ENCODE peak calls at places on chromosome 21, in four cellular contexts. A is cardiac muscle cell, L is left lung, M is pancreas. O is an unnamed sample.
A peak's percentile ranks its signal among the peaks of the same experiment; 100 is the strongest.

GRCh38 chr21:30629173-30629572 is 5.8 kb upstream of the KRTAP20-2 start:
- DNase-seq in A (no peak), L (no peak), M (no peak), O (no peak)

GRCh38 chr21:28798798-28799197 is 193.9 kb downstream of the LTN1 start:
- DNase-seq in A (no peak), L (no peak), M (no peak), O (no peak)

GRCh38 chr21:44982558-44983244 is 42.9 kb downstream of the SLX9 start:
- DNase-seq in A (no peak), L (peak; percentile 77), M (peak; percentile 49), O (no peak)

GRCh38 chr21:19999369-20000272 is 998.6 kb upstream of the NCAM2 start:
- DNase-seq in A (no peak), L (peak; percentile 66), M (no peak), O (no peak)

GRCh38 chr21:31339736-31340135 is 4.3 kb downstream of the TIAM1 start:
- DNase-seq in A (no peak), L (no peak), M (no peak), O (no peak)

GRCh38 chr21:16320110-16320509 is 590.3 kb downstream of the USP25 start:
- DNase-seq in A (no peak), L (no peak), M (no peak), O (no peak)

GRCh38 chr21:46268371-46268770 is 17.0 kb downstream of the MCM3AP start:
- DNase-seq in A (no peak), L (no peak), M (no peak), O (no peak)

GRCh38 chr21:44831227-44831626 is 13.4 kb upstream of the SUMO3 start:
- DNase-seq in A (no peak), L (no peak), M (peak; percentile 25), O (no peak)

GRCh38 chr21:45769239-45769758 is 125.8 kb downstream of the PCBP3 start:
- DNase-seq in A (no peak), L (no peak), M (no peak), O (no peak)

GRCh38 chr21:29190920-29191319 is 60.5 kb downstream of the MAP3K7CL start:
- DNase-seq in A (no peak), L (no peak), M (no peak), O (no peak)

GRCh38 chr21:29604096-29604495 is 305.4 kb downstream of the BACH1 start:
- DNase-seq in A (no peak), L (no peak), M (no peak), O (no peak)

GRCh38 chr21:37040212-37040611 is 32.7 kb downstream of the PIGP start:
- DNase-seq in A (no peak), L (no peak), M (no peak), O (no peak)

GRCh38 chr21:21002137-21002536 is 3.9 kb downstream of the NCAM2 start:
- DNase-seq in A (no peak), L (no peak), M (no peak), O (no peak)

GRCh38 chr21:45487161-45487806 is 55.0 kb downstream of the SLC19A1 start:
- DNase-seq in A (no peak), L (peak; percentile 71), M (no peak), O (no peak)

GRCh38 chr21:28725396-28725795 is 267.3 kb downstream of the LTN1 start:
- DNase-seq in A (no peak), L (no peak), M (no peak), O (no peak)

GRCh38 chr21:44993321-44994015 is 53.6 kb downstream of the SLX9 start:
- DNase-seq in A (no peak), L (peak; percentile 65), M (peak; percentile 48), O (no peak)

GRCh38 chr21:28298251-28298672 is 694.4 kb downstream of the LTN1 start:
- DNase-seq in A (no peak), L (no peak), M (no peak), O (no peak)

GRCh38 chr21:46457801-46458314 is 833 bp upstream of the DIP2A start:
- DNase-seq in A (peak; percentile 61), L (peak; percentile 87), M (no peak), O (peak; percentile 64)

GRCh38 chr21:32316363-32317215 is 17.9 kb downstream of the MRAP start:
- DNase-seq in A (no peak), L (no peak), M (no peak), O (no peak)

GRCh38 chr21:30831194-30831765 is 1.7 kb upstream of the KRTAP7-1 start:
- DNase-seq in A (peak; percentile 9), L (no peak), M (no peak), O (peak; percentile 39)

GRCh38 chr21:37119421-37120218 is 46.6 kb downstream of the TTC3 start:
- DNase-seq in A (peak; percentile 36), L (no peak), M (no peak), O (peak; percentile 9)

GRCh38 chr21:45537746-45538291 is 4.4 kb downstream of the SLC19A1 start:
- DNase-seq in A (no peak), L (peak; percentile 37), M (no peak), O (no peak)

GRCh38 chr21:37292946-37293345 is 25.8 kb upstream of the VPS26C start:
- DNase-seq in A (no peak), L (no peak), M (no peak), O (no peak)

GRCh38 chr21:45317401-45318145 is 29.9 kb upstream of the POFUT2 start:
- DNase-seq in A (no peak), L (no peak), M (peak; percentile 42), O (no peak)

GRCh38 chr21:40753756-40754155 is 93.2 kb downstream of the DSCAM start:
- DNase-seq in A (peak; percentile 77), L (no peak), M (no peak), O (no peak)

GRCh38 chr21:44887807-44888580 is 14.5 kb upstream of the PTTG1IP start:
- DNase-seq in A (no peak), L (peak; percentile 82), M (peak; percentile 52), O (peak; percentile 45)

GRCh38 chr21:39976805-39977204 is 109.6 kb downstream of the PCP4 start:
- DNase-seq in A (no peak), L (no peak), M (no peak), O (no peak)

GRCh38 chr21:37658121-37658993 is 257.9 kb downstream of the KCNJ6 start:
- DNase-seq in A (no peak), L (no peak), M (no peak), O (no peak)

GRCh38 chr21:36163780-36164426 is 7.3 kb downstream of the DOP1B start:
- DNase-seq in A (no peak), L (no peak), M (no peak), O (peak; percentile 28)

GRCh38 chr21:24955275-24955961 is 651.9 kb downstream of the MRPL39 start:
- DNase-seq in A (no peak), L (no peak), M (no peak), O (no peak)

GRCh38 chr21:28086861-28087581 is 905.7 kb downstream of the LTN1 start:
- DNase-seq in A (no peak), L (no peak), M (no peak), O (no peak)

GRCh38 chr21:26027696-26028095 is 142.9 kb downstream of the APP start:
- DNase-seq in A (no peak), L (no peak), M (no peak), O (no peak)

GRCh38 chr21:26028183-26028582 is 142.4 kb downstream of the APP start:
- DNase-seq in A (no peak), L (no peak), M (no peak), O (no peak)

GRCh38 chr21:26032263-26032662 is 138.3 kb downstream of the APP start:
- DNase-seq in A (no peak), L (no peak), M (no peak), O (no peak)
- TF ChIP-seq CTCF in A (no peak), L (no peak), M (no peak), O (no peak)

GRCh38 chr21:42129300-42130266 is 58.5 kb downstream of the UMODL1 start:
- DNase-seq in A (no peak), L (peak; percentile 20), M (no peak), O (no peak)
- TF ChIP-seq CTCF in A (no peak), L (no peak), M (no peak), O (no peak)

GRCh38 chr21:26850116-26850643 is 5.0 kb upstream of the ADAMTS1 start:
- DNase-seq in A (no peak), L (no peak), M (no peak), O (no peak)

GRCh38 chr21:26851109-26851944 is 6.1 kb upstream of the ADAMTS1 start:
- DNase-seq in A (no peak), L (no peak), M (no peak), O (no peak)

GRCh38 chr21:26852422-26852821 is 7.2 kb upstream of the ADAMTS1 start:
- DNase-seq in A (no peak), L (no peak), M (no peak), O (no peak)

GRCh38 chr21:26847951-26848350 is 2.7 kb upstream of the ADAMTS1 start:
- DNase-seq in A (no peak), L (no peak), M (no peak), O (no peak)

DNA sequence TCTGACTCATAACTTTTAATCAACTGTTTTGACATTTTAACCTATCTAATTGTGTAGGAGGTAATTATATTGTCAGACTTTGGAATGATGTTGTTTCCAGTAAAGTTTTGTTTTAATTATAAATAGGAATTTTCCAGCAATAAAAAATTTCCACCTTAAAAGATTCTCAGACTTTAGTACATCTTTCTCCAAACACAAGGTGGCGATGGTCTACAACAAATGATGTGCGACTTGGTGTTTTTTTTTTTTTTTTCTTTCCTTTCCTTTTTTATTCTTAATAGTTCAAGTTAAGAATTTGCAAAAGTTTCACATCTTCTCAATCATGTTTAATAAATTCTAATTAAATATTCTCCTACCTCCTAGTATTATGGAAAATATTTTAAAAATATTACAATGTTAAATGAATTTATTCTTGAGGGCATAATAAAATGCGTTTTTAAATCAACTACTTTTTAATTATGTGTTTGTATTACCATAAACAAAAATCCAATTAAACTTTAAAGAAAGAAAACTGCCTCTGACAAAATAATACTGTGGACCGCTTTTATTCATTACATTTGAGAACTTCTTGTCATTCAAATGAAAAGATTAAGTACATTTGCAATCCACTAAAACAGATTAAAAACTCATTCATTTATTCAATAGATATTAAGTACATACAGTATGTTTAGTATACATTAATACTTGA is 4.4 kb upstream of the ADAMTS1 start:
- DNase-seq in A (peak; percentile 76), L (no peak), M (no peak), O (peak; percentile 21)
- TF ChIP-seq CTCF in A (peak; percentile 51), L (peak; percentile 51), M (peak; percentile 24), O (peak; percentile 53)

GRCh38 chr21:34128674-34129038 is 55.3 kb downstream of the MRPS6 start:
- DNase-seq in A (peak; percentile 30), L (no peak), M (no peak), O (no peak)

GRCh38 chr21:34129971-34130597 is 56.7 kb downstream of the MRPS6 start:
- DNase-seq in A (peak; percentile 57), L (no peak), M (no peak), O (no peak)

GRCh38 chr21:34128124-34128523 is 54.7 kb downstream of the MRPS6 start:
- DNase-seq in A (no peak), L (no peak), M (no peak), O (no peak)

GRCh38 chr21:34130598-34130985 is 57.2 kb downstream of the MRPS6 start:
- DNase-seq in A (no peak), L (no peak), M (no peak), O (no peak)

GRCh38 chr21:34129039-34129891 is 55.9 kb downstream of the MRPS6 start:
- DNase-seq in A (peak; percentile 81), L (no peak), M (no peak), O (peak; percentile 42)
- TF ChIP-seq CTCF in A (peak; percentile 69), L (peak; percentile 13), M (no peak), O (no peak)

O was measured in nephron progenitor cell.